ENCODE peak calls at places on chromosomes 11 and 22, in seven cellular contexts. I is posterior cingulate gyrus; P is NCI-H1092 treated with DMSO at 0.1 percent for 48 hours; N is RCC 7860; D is ELR; J is stimulated activated CD4-positive, alpha-beta T cell treated with anti-CD3 and anti-CD28 coated beads, Interleukin-2, amount 100 ng/mL, for 24 hours; C is Caki2. M is an unnamed sample.

GRCh38 chr11:2931771-2932738 is 2.8 kb upstream of the PHLDA2 start:
- DNase-seq in I (no peak), J (no peak), D (no peak), C (no peak), P (no peak), N (no peak), M (no peak)

GRCh38 chr11:8122173-8122572 is 41.2 kb downstream of the TUB start:
- DNase-seq in N (no peak), I (no peak), C (no peak), J (no peak), P (no peak), D (no peak), M (no peak)

GRCh38 chr11:10638285-10638684 is 55.3 kb downstream of the IRAG1 start:
- DNase-seq in J (no peak), I (peak), N (no peak), C (no peak), D (no peak), P (no peak), M (no peak)

GRCh38 chr22:21450858-21451331 is 16.3 kb upstream of the TMEM191C start:
- DNase-seq in J (peak), I (no peak), N (no peak), C (no peak), P (no peak), D (no peak), M (no peak)

GRCh38 chr11:115682101-115682500 is 177.9 kb upstream of the CADM1 start:
- DNase-seq in I (no peak), J (no peak), C (no peak), N (no peak), D (no peak), P (no peak), M (no peak)

GRCh38 chr11:23555085-23555484 is 694.8 kb upstream of the CCDC179 start:
- DNase-seq in J (no peak), N (no peak), D (peak), C (no peak), P (no peak), I (no peak), M (no peak)

GRCh38 chr11:32379714-32380113 is 55.6 kb downstream of the WT1 start:
- DNase-seq in C (no peak), D (no peak), J (no peak), I (no peak), N (no peak), P (no peak), M (no peak)

GRCh38 chr11:44709281-44709562 is 17.5 kb upstream of the TSPAN18 start:
- DNase-seq in N (peak), P (no peak), I (no peak), D (peak), J (no peak), C (no peak), M (no peak)

GRCh38 chr11:88420165-88420781 is 82.7 kb upstream of the CTSC start:
- DNase-seq in D (peak), P (no peak), C (no peak), N (no peak), J (no peak), I (no peak), M (no peak)

GRCh38 chr11:117875397-117876048 is 935 bp downstream of the FXYD6 start:
- DNase-seq in N (no peak), C (no peak), D (no peak), P (peak), I (peak), J (peak), M (no peak)

GRCh38 chr22:38129021-38129420 is 18.5 kb upstream of the BAIAP2L2 start:
- DNase-seq in P (no peak), N (no peak), I (no peak), D (no peak), J (no peak), C (no peak), M (no peak)

M was measured in stimulated activated naive B cell treated with anti-CD40 and anti-IgM and Interleukin-4, amounts not matched to agents 10 μg/mL and 1 μg/mL and 100 μg/mL, for 72 hours.